ENCODE peak calls at places on chromosomes 5 and 9, in nine cellular contexts. One of them, this sample, is unnamed.

GRCh38 chr5:159987031-159987674 is 21.8 kb upstream of the TTC1 start:
- DNase-seq in naive thymus-derived CD4-positive, alpha-beta T cell: peak
- DNase-seq in RKO: peak
- DNase-seq in kidney epithelial cell: no peak
- DNase-seq in dermis blood vessel endothelial cell: peak
- DNase-seq in memory B cell: peak
- DNase-seq in WERI-Rb-1: peak
- DNase-seq in T-cell: peak
- DNase-seq in cardiac muscle cell: peak
- DNase-seq in this sample: peak

GRCh38 chr5:178688551-178688950 is 41.9 kb downstream of the ZNF354A start:
- DNase-seq in dermis blood vessel endothelial cell: no peak
- DNase-seq in kidney epithelial cell: no peak
- DNase-seq in WERI-Rb-1: no peak
- DNase-seq in memory B cell: no peak
- DNase-seq in RKO: no peak
- DNase-seq in cardiac muscle cell: peak
- DNase-seq in naive thymus-derived CD4-positive, alpha-beta T cell: no peak
- DNase-seq in T-cell: no peak
- DNase-seq in this sample: no peak

GRCh38 chr5:72451771-72452505 is 55.3 kb downstream of the ZNF366 start:
- DNase-seq in WERI-Rb-1: no peak
- DNase-seq in naive thymus-derived CD4-positive, alpha-beta T cell: no peak
- DNase-seq in RKO: no peak
- DNase-seq in memory B cell: peak
- DNase-seq in T-cell: no peak
- DNase-seq in cardiac muscle cell: peak
- DNase-seq in dermis blood vessel endothelial cell: peak
- DNase-seq in kidney epithelial cell: no peak
- DNase-seq in this sample: no peak

GRCh38 chr5:116559239-116559638 is 15.4 kb downstream of the SEMA6A start:
- DNase-seq in kidney epithelial cell: no peak
- DNase-seq in memory B cell: no peak
- DNase-seq in RKO: no peak
- DNase-seq in cardiac muscle cell: no peak
- DNase-seq in dermis blood vessel endothelial cell: no peak
- DNase-seq in naive thymus-derived CD4-positive, alpha-beta T cell: no peak
- DNase-seq in WERI-Rb-1: no peak
- DNase-seq in T-cell: no peak
- DNase-seq in this sample: no peak

GRCh38 chr5:55544341-55544740 is 9.6 kb upstream of the PLPP1 start:
- DNase-seq in WERI-Rb-1: no peak
- DNase-seq in cardiac muscle cell: peak
- DNase-seq in RKO: no peak
- DNase-seq in memory B cell: no peak
- DNase-seq in kidney epithelial cell: no peak
- DNase-seq in T-cell: no peak
- DNase-seq in naive thymus-derived CD4-positive, alpha-beta T cell: no peak
- DNase-seq in dermis blood vessel endothelial cell: no peak
- DNase-seq in this sample: no peak

GRCh38 chr5:68169898-68170297 is 45.7 kb upstream of the PIK3R1 start:
- DNase-seq in T-cell: no peak
- DNase-seq in memory B cell: no peak
- DNase-seq in RKO: no peak
- DNase-seq in naive thymus-derived CD4-positive, alpha-beta T cell: no peak
- DNase-seq in cardiac muscle cell: peak
- DNase-seq in WERI-Rb-1: no peak
- DNase-seq in kidney epithelial cell: no peak
- DNase-seq in dermis blood vessel endothelial cell: no peak
- DNase-seq in this sample: no peak

GRCh38 chr5:32531885-32532520 is 53.4 kb upstream of the SUB1 start:
- DNase-seq in dermis blood vessel endothelial cell: peak
- DNase-seq in WERI-Rb-1: no peak
- DNase-seq in naive thymus-derived CD4-positive, alpha-beta T cell: peak
- DNase-seq in RKO: peak
- DNase-seq in kidney epithelial cell: no peak
- DNase-seq in cardiac muscle cell: peak
- DNase-seq in memory B cell: peak
- DNase-seq in T-cell: peak
- DNase-seq in this sample: peak

GRCh38 chr5:52789378-52789777 is 1.7 kb downstream of the ITGA1 start:
- DNase-seq in WERI-Rb-1: no peak
- DNase-seq in cardiac muscle cell: no peak
- DNase-seq in kidney epithelial cell: no peak
- DNase-seq in RKO: no peak
- DNase-seq in naive thymus-derived CD4-positive, alpha-beta T cell: no peak
- DNase-seq in dermis blood vessel endothelial cell: no peak
- DNase-seq in memory B cell: no peak
- DNase-seq in T-cell: no peak
- DNase-seq in this sample: no peak

GRCh38 chr9:97907051-97907450 is 15.2 kb downstream of the TRMO start:
- DNase-seq in T-cell: no peak
- DNase-seq in naive thymus-derived CD4-positive, alpha-beta T cell: peak
- DNase-seq in dermis blood vessel endothelial cell: no peak
- DNase-seq in memory B cell: no peak
- DNase-seq in WERI-Rb-1: no peak
- DNase-seq in RKO: no peak
- DNase-seq in cardiac muscle cell: no peak
- DNase-seq in kidney epithelial cell: no peak
- DNase-seq in this sample: no peak

GRCh38 chr9:33263131-33263935 is 1.2 kb downstream of the BAG1 start:
- DNase-seq in naive thymus-derived CD4-positive, alpha-beta T cell: no peak
- DNase-seq in dermis blood vessel endothelial cell: peak
- DNase-seq in WERI-Rb-1: no peak
- DNase-seq in RKO: peak
- DNase-seq in cardiac muscle cell: peak
- DNase-seq in kidney epithelial cell: no peak
- DNase-seq in T-cell: no peak
- DNase-seq in memory B cell: no peak
- DNase-seq in this sample: no peak

GRCh38 chr5:133195250-133195649 is 143.4 kb downstream of the HSPA4 start:
- DNase-seq in memory B cell: no peak
- DNase-seq in naive thymus-derived CD4-positive, alpha-beta T cell: no peak
- DNase-seq in kidney epithelial cell: no peak
- DNase-seq in RKO: no peak
- DNase-seq in cardiac muscle cell: no peak
- DNase-seq in dermis blood vessel endothelial cell: no peak
- DNase-seq in T-cell: no peak
- DNase-seq in WERI-Rb-1: no peak
- DNase-seq in this sample: no peak

GRCh38 chr5:41707853-41708603 is 162.2 kb downstream of the OXCT1 start:
- DNase-seq in WERI-Rb-1: peak
- DNase-seq in naive thymus-derived CD4-positive, alpha-beta T cell: no peak
- DNase-seq in T-cell: no peak
- DNase-seq in RKO: peak
- DNase-seq in memory B cell: no peak
- DNase-seq in dermis blood vessel endothelial cell: peak
- DNase-seq in kidney epithelial cell: peak
- DNase-seq in cardiac muscle cell: peak
- DNase-seq in this sample: no peak

GRCh38 chr5:159071382-159071781 is 28.3 kb downstream of the EBF1 start:
- DNase-seq in naive thymus-derived CD4-positive, alpha-beta T cell: no peak
- DNase-seq in RKO: no peak
- DNase-seq in dermis blood vessel endothelial cell: no peak
- DNase-seq in T-cell: no peak
- DNase-seq in memory B cell: no peak
- DNase-seq in WERI-Rb-1: no peak
- DNase-seq in kidney epithelial cell: no peak
- DNase-seq in cardiac muscle cell: no peak
- DNase-seq in this sample: no peak

GRCh38 chr9:86512929-86513328 is 158.7 kb upstream of the TUT7 start:
- DNase-seq in memory B cell: no peak
- DNase-seq in cardiac muscle cell: no peak
- DNase-seq in T-cell: no peak
- DNase-seq in WERI-Rb-1: no peak
- DNase-seq in RKO: no peak
- DNase-seq in kidney epithelial cell: no peak
- DNase-seq in naive thymus-derived CD4-positive, alpha-beta T cell: no peak
- DNase-seq in dermis blood vessel endothelial cell: no peak
- DNase-seq in this sample: no peak

GRCh38 chr5:156201793-156202388 is 125.1 kb upstream of the SGCD start:
- DNase-seq in RKO: no peak
- DNase-seq in naive thymus-derived CD4-positive, alpha-beta T cell: no peak
- DNase-seq in memory B cell: no peak
- DNase-seq in cardiac muscle cell: peak
- DNase-seq in dermis blood vessel endothelial cell: no peak
- DNase-seq in T-cell: no peak
- DNase-seq in WERI-Rb-1: no peak
- DNase-seq in kidney epithelial cell: peak
- DNase-seq in this sample: no peak

GRCh38 chr5:91382530-91383026 is 539 bp downstream of the ARRDC3 start:
- DNase-seq in naive thymus-derived CD4-positive, alpha-beta T cell: peak
- DNase-seq in memory B cell: peak
- DNase-seq in RKO: peak
- DNase-seq in dermis blood vessel endothelial cell: peak
- DNase-seq in kidney epithelial cell: no peak
- DNase-seq in WERI-Rb-1: peak
- DNase-seq in cardiac muscle cell: peak
- DNase-seq in T-cell: peak
- DNase-seq in this sample: peak

GRCh38 chr9:138094028-138094427 is 216.4 kb downstream of the CACNA1B start:
- DNase-seq in RKO: no peak
- DNase-seq in T-cell: no peak
- DNase-seq in naive thymus-derived CD4-positive, alpha-beta T cell: no peak
- DNase-seq in cardiac muscle cell: no peak
- DNase-seq in memory B cell: no peak
- DNase-seq in kidney epithelial cell: no peak
- DNase-seq in WERI-Rb-1: no peak
- DNase-seq in dermis blood vessel endothelial cell: no peak
- DNase-seq in this sample: no peak

GRCh38 chr5:179132586-179133355 is 72.6 kb downstream of the ZNF354C start:
- DNase-seq in kidney epithelial cell: no peak
- DNase-seq in dermis blood vessel endothelial cell: no peak
- DNase-seq in cardiac muscle cell: no peak
- DNase-seq in T-cell: no peak
- DNase-seq in WERI-Rb-1: no peak
- DNase-seq in RKO: no peak
- DNase-seq in naive thymus-derived CD4-positive, alpha-beta T cell: no peak
- DNase-seq in memory B cell: no peak
- DNase-seq in this sample: no peak

GRCh38 chr5:33010851-33011250 is 299.7 kb downstream of the NPR3 start:
- DNase-seq in memory B cell: no peak
- DNase-seq in RKO: no peak
- DNase-seq in kidney epithelial cell: no peak
- DNase-seq in T-cell: no peak
- DNase-seq in WERI-Rb-1: no peak
- DNase-seq in dermis blood vessel endothelial cell: no peak
- DNase-seq in naive thymus-derived CD4-positive, alpha-beta T cell: no peak
- DNase-seq in cardiac muscle cell: no peak
- DNase-seq in this sample: no peak

GRCh38 chr9:4547016-4547415 is 56.7 kb downstream of the SLC1A1 start:
- DNase-seq in memory B cell: no peak
- DNase-seq in WERI-Rb-1: no peak
- DNase-seq in dermis blood vessel endothelial cell: peak
- DNase-seq in kidney epithelial cell: no peak
- DNase-seq in RKO: no peak
- DNase-seq in naive thymus-derived CD4-positive, alpha-beta T cell: no peak
- DNase-seq in cardiac muscle cell: peak
- DNase-seq in T-cell: no peak
- DNase-seq in this sample: no peak

GRCh38 chr5:163867738-163868137 is 362.3 kb downstream of the MAT2B start:
- DNase-seq in naive thymus-derived CD4-positive, alpha-beta T cell: no peak
- DNase-seq in WERI-Rb-1: no peak
- DNase-seq in kidney epithelial cell: no peak
- DNase-seq in T-cell: no peak
- DNase-seq in dermis blood vessel endothelial cell: peak
- DNase-seq in cardiac muscle cell: peak
- DNase-seq in RKO: no peak
- DNase-seq in memory B cell: no peak
- DNase-seq in this sample: no peak

GRCh38 chr5:2306711-2307110 is 424.0 kb upstream of the IRX4 start:
- DNase-seq in memory B cell: no peak
- DNase-seq in RKO: no peak
- DNase-seq in cardiac muscle cell: no peak
- DNase-seq in kidney epithelial cell: no peak
- DNase-seq in dermis blood vessel endothelial cell: no peak
- DNase-seq in WERI-Rb-1: no peak
- DNase-seq in T-cell: no peak
- DNase-seq in naive thymus-derived CD4-positive, alpha-beta T cell: no peak
- DNase-seq in this sample: no peak

GRCh38 chr9:111803924-111804323 is 9.2 kb upstream of the SHOC1 start:
- DNase-seq in memory B cell: no peak
- DNase-seq in naive thymus-derived CD4-positive, alpha-beta T cell: no peak
- DNase-seq in RKO: no peak
- DNase-seq in kidney epithelial cell: no peak
- DNase-seq in dermis blood vessel endothelial cell: no peak
- DNase-seq in cardiac muscle cell: no peak
- DNase-seq in T-cell: no peak
- DNase-seq in WERI-Rb-1: no peak
- DNase-seq in this sample: no peak

GRCh38 chr5:175477440-175477839 is 920 bp upstream of the SFXN1 start:
- DNase-seq in memory B cell: no peak
- DNase-seq in RKO: no peak
- DNase-seq in T-cell: no peak
- DNase-seq in dermis blood vessel endothelial cell: no peak
- DNase-seq in kidney epithelial cell: no peak
- DNase-seq in naive thymus-derived CD4-positive, alpha-beta T cell: no peak
- DNase-seq in cardiac muscle cell: no peak
- DNase-seq in WERI-Rb-1: no peak
- DNase-seq in this sample: no peak

GRCh38 chr9:38687389-38687842 is 32.5 kb downstream of the FAM240B start:
- DNase-seq in naive thymus-derived CD4-positive, alpha-beta T cell: no peak
- DNase-seq in cardiac muscle cell: peak
- DNase-seq in memory B cell: no peak
- DNase-seq in WERI-Rb-1: no peak
- DNase-seq in RKO: peak
- DNase-seq in kidney epithelial cell: peak
- DNase-seq in dermis blood vessel endothelial cell: peak
- DNase-seq in T-cell: no peak
- DNase-seq in this sample: peak

GRCh38 chr5:158880514-158881001 is 219.2 kb downstream of the EBF1 start:
- DNase-seq in cardiac muscle cell: peak
- DNase-seq in memory B cell: no peak
- DNase-seq in kidney epithelial cell: no peak
- DNase-seq in naive thymus-derived CD4-positive, alpha-beta T cell: no peak
- DNase-seq in RKO: no peak
- DNase-seq in WERI-Rb-1: peak
- DNase-seq in dermis blood vessel endothelial cell: no peak
- DNase-seq in T-cell: no peak
- DNase-seq in this sample: no peak

GRCh38 chr9:35569206-35569605 is 35.9 kb upstream of the TESK1 start:
- DNase-seq in dermis blood vessel endothelial cell: no peak
- DNase-seq in T-cell: no peak
- DNase-seq in memory B cell: no peak
- DNase-seq in kidney epithelial cell: no peak
- DNase-seq in cardiac muscle cell: no peak
- DNase-seq in RKO: no peak
- DNase-seq in WERI-Rb-1: no peak
- DNase-seq in naive thymus-derived CD4-positive, alpha-beta T cell: no peak
- DNase-seq in this sample: no peak

GRCh38 chr9:115404311-115404710 is 286.4 kb upstream of the TNC start:
- DNase-seq in cardiac muscle cell: no peak
- DNase-seq in dermis blood vessel endothelial cell: no peak
- DNase-seq in kidney epithelial cell: no peak
- DNase-seq in memory B cell: no peak
- DNase-seq in naive thymus-derived CD4-positive, alpha-beta T cell: no peak
- DNase-seq in T-cell: no peak
- DNase-seq in RKO: no peak
- DNase-seq in WERI-Rb-1: no peak
- DNase-seq in this sample: no peak

GRCh38 chr5:124053340-124053739 is 541.4 kb downstream of the CSNK1G3 start:
- DNase-seq in WERI-Rb-1: no peak
- DNase-seq in dermis blood vessel endothelial cell: no peak
- DNase-seq in cardiac muscle cell: no peak
- DNase-seq in naive thymus-derived CD4-positive, alpha-beta T cell: no peak
- DNase-seq in RKO: no peak
- DNase-seq in memory B cell: no peak
- DNase-seq in T-cell: no peak
- DNase-seq in kidney epithelial cell: no peak
- DNase-seq in this sample: no peak

GRCh38 chr5:5421149-5421960 is 1.1 kb upstream of the ICE1 start:
- DNase-seq in kidney epithelial cell: no peak
- DNase-seq in WERI-Rb-1: peak
- DNase-seq in dermis blood vessel endothelial cell: peak
- DNase-seq in T-cell: peak
- DNase-seq in cardiac muscle cell: peak
- DNase-seq in naive thymus-derived CD4-positive, alpha-beta T cell: peak
- DNase-seq in memory B cell: peak
- DNase-seq in RKO: peak
- DNase-seq in this sample: peak

GRCh38 chr5:158979749-158980521 is 119.8 kb downstream of the EBF1 start:
- DNase-seq in RKO: no peak
- DNase-seq in naive thymus-derived CD4-positive, alpha-beta T cell: no peak
- DNase-seq in dermis blood vessel endothelial cell: peak
- DNase-seq in T-cell: no peak
- DNase-seq in WERI-Rb-1: no peak
- DNase-seq in kidney epithelial cell: no peak
- DNase-seq in cardiac muscle cell: peak
- DNase-seq in memory B cell: no peak
- DNase-seq in this sample: no peak

This sample was measured in activated T-helper 2 cell treated with anti-CD3 and anti-CD28 coated beads, Interferon-gamma antibody, Interleukin-2, Interleukin-4, amounts not matched to agents 10 μg/mL and 5 μg/mL and 100 μg/mL, durations not matched to agents 14 hours and 24 hours and 36 hours.